ENCODE peak calls at places on chromosomes 11 and 22, in nine cellular contexts. One of them, this sample, is unnamed.

GRCh38 chr11:86176165-86176884 is 68.2 kb upstream of the EED start:
- DNase-seq in endodermal cell: no peak
- DNase-seq in esophagus muscularis mucosa: no peak
- DNase-seq in astrocyte of the cerebellum: no peak
- DNase-seq in sigmoid colon: no peak
- DNase-seq in WTC11: no peak
- DNase-seq in lower leg skin: no peak
- DNase-seq in AG09309: no peak
- DNase-seq in keratinocyte: no peak
- DNase-seq in this sample: no peak

GRCh38 chr11:103987631-103988594 is 48.5 kb upstream of the DDI1 start:
- DNase-seq in endodermal cell: no peak
- DNase-seq in esophagus muscularis mucosa: no peak
- DNase-seq in astrocyte of the cerebellum: no peak
- DNase-seq in sigmoid colon: no peak
- DNase-seq in WTC11: peak; percentile 18
- DNase-seq in lower leg skin: no peak
- DNase-seq in AG09309: no peak
- DNase-seq in keratinocyte: no peak
- DNase-seq in this sample: no peak

GRCh38 chr22:16961477-16962186 is 46.4 kb downstream of the GAB4 start:
- DNase-seq in endodermal cell: peak; percentile 32
- DNase-seq in esophagus muscularis mucosa: peak; percentile 87
- DNase-seq in astrocyte of the cerebellum: no peak
- DNase-seq in sigmoid colon: no peak
- DNase-seq in WTC11: no peak
- DNase-seq in lower leg skin: no peak
- DNase-seq in AG09309: no peak
- DNase-seq in keratinocyte: no peak
- DNase-seq in this sample: no peak

GRCh38 chr11:124950606-124951330 is 3.2 kb upstream of the CCDC15 start:
- DNase-seq in endodermal cell: no peak
- DNase-seq in esophagus muscularis mucosa: no peak
- DNase-seq in astrocyte of the cerebellum: no peak
- DNase-seq in sigmoid colon: no peak
- DNase-seq in WTC11: no peak
- DNase-seq in lower leg skin: no peak
- DNase-seq in AG09309: no peak
- DNase-seq in keratinocyte: no peak
- DNase-seq in this sample: no peak

GRCh38 chr11:1219836-1220810 is 2.7 kb upstream of the MUC5B start:
- DNase-seq in endodermal cell: peak; percentile 36
- DNase-seq in esophagus muscularis mucosa: no peak
- DNase-seq in astrocyte of the cerebellum: no peak
- DNase-seq in sigmoid colon: peak; percentile 63
- DNase-seq in WTC11: no peak
- DNase-seq in lower leg skin: no peak
- DNase-seq in AG09309: no peak
- DNase-seq in keratinocyte: no peak
- DNase-seq in this sample: no peak

GRCh38 chr11:12243511-12243910 is 133.1 kb downstream of the MICAL2 start:
- DNase-seq in endodermal cell: no peak
- DNase-seq in esophagus muscularis mucosa: no peak
- DNase-seq in astrocyte of the cerebellum: no peak
- DNase-seq in sigmoid colon: no peak
- DNase-seq in WTC11: no peak
- DNase-seq in lower leg skin: no peak
- DNase-seq in AG09309: no peak
- DNase-seq in keratinocyte: no peak
- DNase-seq in this sample: no peak

GRCh38 chr11:32722255-32722654 is 72.2 kb downstream of the CCDC73 start:
- DNase-seq in endodermal cell: no peak
- DNase-seq in esophagus muscularis mucosa: no peak
- DNase-seq in astrocyte of the cerebellum: no peak
- DNase-seq in sigmoid colon: no peak
- DNase-seq in WTC11: no peak
- DNase-seq in lower leg skin: no peak
- DNase-seq in AG09309: no peak
- DNase-seq in keratinocyte: no peak
- DNase-seq in this sample: no peak

GRCh38 chr11:130314184-130314748 is 451 bp downstream of the ZBTB44 start:
- DNase-seq in endodermal cell: peak; percentile 85
- DNase-seq in esophagus muscularis mucosa: no peak
- DNase-seq in astrocyte of the cerebellum: no peak
- DNase-seq in sigmoid colon: peak; percentile 75
- DNase-seq in WTC11: peak; percentile 57
- DNase-seq in lower leg skin: peak; percentile 40
- DNase-seq in AG09309: no peak
- DNase-seq in keratinocyte: no peak
- DNase-seq in this sample: no peak

GRCh38 chr11:89498845-89499448 is 7.8 kb upstream of the NOX4 start:
- DNase-seq in endodermal cell: no peak
- DNase-seq in esophagus muscularis mucosa: no peak
- DNase-seq in astrocyte of the cerebellum: no peak
- DNase-seq in sigmoid colon: no peak
- DNase-seq in WTC11: peak; percentile 37
- DNase-seq in lower leg skin: no peak
- DNase-seq in AG09309: no peak
- DNase-seq in keratinocyte: no peak
- DNase-seq in this sample: no peak

GRCh38 chr22:27492566-27493201 is 308.9 kb downstream of the MN1 start:
- DNase-seq in endodermal cell: no peak
- DNase-seq in esophagus muscularis mucosa: no peak
- DNase-seq in astrocyte of the cerebellum: no peak
- DNase-seq in sigmoid colon: no peak
- DNase-seq in WTC11: no peak
- DNase-seq in lower leg skin: no peak
- DNase-seq in AG09309: no peak
- DNase-seq in keratinocyte: no peak
- DNase-seq in this sample: no peak

GRCh38 chr11:1730230-1730629 is 20.2 kb downstream of the IFITM10 start:
- DNase-seq in endodermal cell: peak; percentile 32
- DNase-seq in esophagus muscularis mucosa: no peak
- DNase-seq in astrocyte of the cerebellum: no peak
- DNase-seq in sigmoid colon: no peak
- DNase-seq in WTC11: no peak
- DNase-seq in lower leg skin: no peak
- DNase-seq in AG09309: no peak
- DNase-seq in keratinocyte: no peak
- DNase-seq in this sample: no peak

GRCh38 chr11:66020618-66021357 is 5.5 kb downstream of the CATSPER1 start:
- DNase-seq in endodermal cell: no peak
- DNase-seq in esophagus muscularis mucosa: no peak
- DNase-seq in astrocyte of the cerebellum: no peak
- DNase-seq in sigmoid colon: no peak
- DNase-seq in WTC11: no peak
- DNase-seq in lower leg skin: no peak
- DNase-seq in AG09309: no peak
- DNase-seq in keratinocyte: no peak
- DNase-seq in this sample: no peak

GRCh38 chr11:35579557-35580396 is 38.5 kb upstream of the FJX1 start:
- DNase-seq in endodermal cell: peak; percentile 40
- DNase-seq in esophagus muscularis mucosa: peak; percentile 19
- DNase-seq in astrocyte of the cerebellum: peak; percentile 70
- DNase-seq in sigmoid colon: no peak
- DNase-seq in WTC11: no peak
- DNase-seq in lower leg skin: no peak
- DNase-seq in AG09309: peak; percentile 93
- DNase-seq in keratinocyte: peak; percentile 21
- DNase-seq in this sample: peak; percentile 7

GRCh38 chr11:112977620-112978212 is 16.5 kb downstream of the NCAM1 start:
- DNase-seq in endodermal cell: no peak
- DNase-seq in esophagus muscularis mucosa: no peak
- DNase-seq in astrocyte of the cerebellum: no peak
- DNase-seq in sigmoid colon: peak; percentile 65
- DNase-seq in WTC11: no peak
- DNase-seq in lower leg skin: peak; percentile 33
- DNase-seq in AG09309: peak; percentile 33
- DNase-seq in keratinocyte: no peak
- DNase-seq in this sample: peak; percentile 43

GRCh38 chr22:46108564-46109473 is 41.5 kb upstream of the PPARA start:
- DNase-seq in endodermal cell: peak; percentile 84
- DNase-seq in esophagus muscularis mucosa: no peak
- DNase-seq in astrocyte of the cerebellum: no peak
- DNase-seq in sigmoid colon: peak; percentile 87
- DNase-seq in WTC11: no peak
- DNase-seq in lower leg skin: no peak
- DNase-seq in AG09309: no peak
- DNase-seq in keratinocyte: no peak
- DNase-seq in this sample: no peak

GRCh38 chr11:122649133-122649532 is 6.4 kb upstream of the UBASH3B start:
- DNase-seq in endodermal cell: no peak
- DNase-seq in esophagus muscularis mucosa: no peak
- DNase-seq in astrocyte of the cerebellum: no peak
- DNase-seq in sigmoid colon: no peak
- DNase-seq in WTC11: no peak
- DNase-seq in lower leg skin: no peak
- DNase-seq in AG09309: no peak
- DNase-seq in keratinocyte: no peak
- DNase-seq in this sample: no peak
- TF ChIP-seq CTCF in endodermal cell: no peak
- TF ChIP-seq CTCF in esophagus muscularis mucosa: no peak
- TF ChIP-seq CTCF in astrocyte of the cerebellum: no peak
- TF ChIP-seq CTCF in sigmoid colon: no peak
- TF ChIP-seq CTCF in WTC11: no peak
- TF ChIP-seq CTCF in lower leg skin: no peak
- TF ChIP-seq CTCF in AG09309: no peak
- TF ChIP-seq CTCF in keratinocyte: no peak
- TF ChIP-seq CTCF in this sample: no peak

GRCh38 chr11:10298342-10298741 is 4.3 kb upstream of the SBF2 start:
- DNase-seq in endodermal cell: no peak
- DNase-seq in esophagus muscularis mucosa: no peak
- DNase-seq in astrocyte of the cerebellum: peak; percentile 83
- DNase-seq in sigmoid colon: no peak
- DNase-seq in WTC11: no peak
- DNase-seq in lower leg skin: no peak
- DNase-seq in AG09309: no peak
- DNase-seq in keratinocyte: no peak
- DNase-seq in this sample: no peak
- TF ChIP-seq CTCF in endodermal cell: peak; percentile 53
- TF ChIP-seq CTCF in esophagus muscularis mucosa: no peak
- TF ChIP-seq CTCF in astrocyte of the cerebellum: peak; percentile 44
- TF ChIP-seq CTCF in sigmoid colon: no peak
- TF ChIP-seq CTCF in WTC11: no peak
- TF ChIP-seq CTCF in lower leg skin: no peak
- TF ChIP-seq CTCF in AG09309: peak; percentile 32
- TF ChIP-seq CTCF in keratinocyte: no peak
- TF ChIP-seq CTCF in this sample: peak; percentile 39

GRCh38 chr11:121534131-121535093 is 81.6 kb upstream of the SORL1-AS1 start:
- DNase-seq in endodermal cell: no peak
- DNase-seq in esophagus muscularis mucosa: no peak
- DNase-seq in astrocyte of the cerebellum: no peak
- DNase-seq in sigmoid colon: no peak
- DNase-seq in WTC11: no peak
- DNase-seq in lower leg skin: peak; percentile 16
- DNase-seq in AG09309: no peak
- DNase-seq in keratinocyte: no peak
- DNase-seq in this sample: no peak
- TF ChIP-seq CTCF in endodermal cell: no peak
- TF ChIP-seq CTCF in esophagus muscularis mucosa: peak; percentile 60
- TF ChIP-seq CTCF in astrocyte of the cerebellum: peak; percentile 54
- TF ChIP-seq CTCF in sigmoid colon: peak; percentile 38
- TF ChIP-seq CTCF in WTC11: no peak
- TF ChIP-seq CTCF in lower leg skin: no peak
- TF ChIP-seq CTCF in AG09309: peak; percentile 64
- TF ChIP-seq CTCF in keratinocyte: peak; percentile 43
- TF ChIP-seq CTCF in this sample: peak; percentile 34

GRCh38 chr11:61671527-61671926 is 8.7 kb upstream of the DAGLA start:
- DNase-seq in endodermal cell: peak; percentile 85
- DNase-seq in esophagus muscularis mucosa: no peak
- DNase-seq in astrocyte of the cerebellum: no peak
- DNase-seq in sigmoid colon: no peak
- DNase-seq in WTC11: peak; percentile 61
- DNase-seq in lower leg skin: no peak
- DNase-seq in AG09309: no peak
- DNase-seq in keratinocyte: no peak
- DNase-seq in this sample: no peak
- TF ChIP-seq CTCF in endodermal cell: peak; percentile 83
- TF ChIP-seq CTCF in esophagus muscularis mucosa: no peak
- TF ChIP-seq CTCF in astrocyte of the cerebellum: peak; percentile 37
- TF ChIP-seq CTCF in sigmoid colon: no peak
- TF ChIP-seq CTCF in WTC11: no peak
- TF ChIP-seq CTCF in lower leg skin: no peak
- TF ChIP-seq CTCF in AG09309: peak; percentile 41
- TF ChIP-seq CTCF in keratinocyte: peak; percentile 43
- TF ChIP-seq CTCF in this sample: peak; percentile 62

GRCh38 chr11:69674886-69675714 is at the start of gene LTO1:
- DNase-seq in endodermal cell: peak; percentile 98
- DNase-seq in esophagus muscularis mucosa: peak; percentile 98
- DNase-seq in astrocyte of the cerebellum: peak; percentile 90
- DNase-seq in sigmoid colon: peak; percentile 98
- DNase-seq in WTC11: peak; percentile 95
- DNase-seq in lower leg skin: peak; percentile 93
- DNase-seq in AG09309: peak; percentile 66
- DNase-seq in keratinocyte: peak; percentile 72
- DNase-seq in this sample: peak; percentile 31
- TF ChIP-seq CTCF in endodermal cell: peak; percentile 26
- TF ChIP-seq CTCF in esophagus muscularis mucosa: peak; percentile 38
- TF ChIP-seq CTCF in astrocyte of the cerebellum: no peak
- TF ChIP-seq CTCF in sigmoid colon: no peak
- TF ChIP-seq CTCF in WTC11: no peak
- TF ChIP-seq CTCF in lower leg skin: no peak
- TF ChIP-seq CTCF in AG09309: no peak
- TF ChIP-seq CTCF in keratinocyte: no peak
- TF ChIP-seq CTCF in this sample: no peak